ENCODE peak calls at places on chromosome 5, in five cellular contexts. S is T-helper 1 cell; P is T follicular helper cell; N is non-pigmented ciliary epithelial cell; G is CD4-positive, alpha-beta memory T cell. C is an unnamed sample.

GRCh38 chr5:143213851-143214363 is 189.6 kb downstream of the NR3C1 start:
- DNase-seq in N (no peak), P (no peak), S (no peak), G (no peak), C (no peak)

GRCh38 chr5:18299166-18299565 is 664.9 kb downstream of the TAF11L14 start:
- DNase-seq in G (no peak), N (no peak), S (no peak), P (no peak), C (no peak)

GRCh38 chr5:87277279-87277835 is 9.7 kb downstream of the RASA1 start:
- DNase-seq in P (no peak), N (no peak), G (no peak), S (no peak), C (no peak)

GRCh38 chr5:142015781-142016533 is 3.1 kb upstream of the GNPDA1 start:
- DNase-seq in N (peak), G (peak), S (no peak), P (peak), C (peak)

GRCh38 chr5:1834022-1834551 is 32.9 kb downstream of the NDUFS6 start:
- DNase-seq in N (no peak), G (no peak), P (no peak), S (no peak), C (no peak)

GRCh38 chr5:124660229-124661093 is 86.0 kb downstream of the ZNF608 start:
- DNase-seq in P (no peak), G (no peak), N (no peak), S (no peak), C (no peak)

GRCh38 chr5:67077296-67077695 is 119.3 kb downstream of the CD180 start:
- DNase-seq in P (no peak), N (no peak), G (no peak), S (no peak), C (no peak)

GRCh38 chr5:159913048-159913447 is 3.2 kb upstream of the ADRA1B start:
- DNase-seq in P (no peak), N (no peak), G (no peak), S (no peak), C (no peak)

GRCh38 chr5:81513982-81514381 is 120.0 kb upstream of the ACOT12 start:
- DNase-seq in G (peak), S (no peak), P (no peak), N (no peak), C (no peak)

GRCh38 chr5:41068169-41068568 is 3.0 kb downstream of the MROH2B start:
- DNase-seq in P (no peak), N (no peak), G (no peak), S (no peak), C (no peak)

GRCh38 chr5:123206618-123207320 is 117.7 kb downstream of the PRDM6 start:
- DNase-seq in P (no peak), G (no peak), N (peak), S (no peak), C (no peak)

GRCh38 chr5:133423618-133424282 is 188.6 kb downstream of the FSTL4 start:
- DNase-seq in P (peak), G (peak), S (no peak), N (no peak), C (peak)

GRCh38 chr5:125499969-125500368 is 753.5 kb upstream of the ZNF608 start:
- DNase-seq in P (no peak), G (no peak), S (no peak), N (no peak), C (no peak)

GRCh38 chr5:67960939-67961338 is 254.6 kb upstream of the PIK3R1 start:
- DNase-seq in N (no peak), G (no peak), P (no peak), S (no peak), C (no peak)

GRCh38 chr5:17238521-17239041 is 21.1 kb downstream of the BASP1 start:
- DNase-seq in P (no peak), G (no peak), N (no peak), S (no peak), C (no peak)

GRCh38 chr5:132008961-132009680 is 2.3 kb downstream of the ACSL6 start:
- DNase-seq in P (no peak), G (no peak), S (no peak), N (no peak), C (no peak)

GRCh38 chr5:167694562-167694961 is 596.9 kb upstream of the WWC1 start:
- DNase-seq in N (no peak), P (no peak), S (no peak), G (no peak), C (no peak)

GRCh38 chr5:43149231-43149630 is 28.5 kb downstream of the ZNF131 start:
- DNase-seq in S (no peak), N (no peak), P (no peak), G (no peak), C (no peak)

GRCh38 chr5:78717674-78718073 is 69.1 kb upstream of the LHFPL2 start:
- DNase-seq in P (no peak), N (no peak), G (no peak), S (no peak), C (no peak)